ENCODE peak calls at places on chromosomes 2 and 18, in seven cellular contexts. One of them, this sample, is unnamed.
A peak's percentile ranks its signal among the peaks of the same experiment; 100 is the strongest.

GRCh38 chr18:55228707-55229106 is 269.4 kb upstream of the CCDC68 start:
- DNase-seq in K562: no peak
- DNase-seq in HepG2: no peak
- DNase-seq in SK-N-SH: no peak
- DNase-seq in GM12878: no peak
- DNase-seq in HCT116: no peak
- DNase-seq in H1: no peak
- DNase-seq in this sample: no peak

GRCh38 chr18:48408111-48408726 is 964 bp downstream of the ZBTB7C start:
- DNase-seq in H1: no peak
- DNase-seq in GM12878: no peak
- DNase-seq in HepG2: no peak
- DNase-seq in K562: no peak
- DNase-seq in HCT116: no peak
- DNase-seq in SK-N-SH: peak; percentile 37
- DNase-seq in this sample: peak; percentile 47

GRCh38 chr2:206232287-206233035 is 42.0 kb upstream of the ZDBF2 start:
- DNase-seq in HCT116: no peak
- DNase-seq in SK-N-SH: no peak
- DNase-seq in H1: no peak
- DNase-seq in HepG2: no peak
- DNase-seq in GM12878: no peak
- DNase-seq in K562: no peak
- DNase-seq in this sample: no peak

GRCh38 chr2:239168575-239168974 is 232.2 kb downstream of the HDAC4 start:
- DNase-seq in HepG2: no peak
- DNase-seq in HCT116: no peak
- DNase-seq in H1: no peak
- DNase-seq in K562: no peak
- DNase-seq in SK-N-SH: no peak
- DNase-seq in GM12878: no peak
- DNase-seq in this sample: no peak

GRCh38 chr2:186515376-186515775 is 29.3 kb downstream of the ZC3H15 start:
- DNase-seq in GM12878: no peak
- DNase-seq in K562: no peak
- DNase-seq in H1: no peak
- DNase-seq in HCT116: no peak
- DNase-seq in SK-N-SH: no peak
- DNase-seq in HepG2: no peak
- DNase-seq in this sample: no peak

GRCh38 chr2:223692227-223692947 is 90.2 kb upstream of the SCG2 start:
- DNase-seq in SK-N-SH: peak; percentile 55
- DNase-seq in HCT116: peak; percentile 59
- DNase-seq in GM12878: no peak
- DNase-seq in H1: peak; percentile 10
- DNase-seq in HepG2: peak; percentile 54
- DNase-seq in K562: peak; percentile 30
- DNase-seq in this sample: peak; percentile 21

GRCh38 chr2:234705108-234705507 is 208.2 kb upstream of the ARL4C start:
- DNase-seq in HepG2: no peak
- DNase-seq in GM12878: no peak
- DNase-seq in H1: no peak
- DNase-seq in K562: no peak
- DNase-seq in SK-N-SH: no peak
- DNase-seq in HCT116: peak; percentile 10
- DNase-seq in this sample: no peak

GRCh38 chr18:42437646-42438045 is 482.6 kb downstream of the PIK3C3 start:
- DNase-seq in H1: no peak
- DNase-seq in HCT116: no peak
- DNase-seq in GM12878: no peak
- DNase-seq in K562: no peak
- DNase-seq in SK-N-SH: no peak
- DNase-seq in HepG2: no peak
- DNase-seq in this sample: no peak

GRCh38 chr2:84711651-84712050 is 169.2 kb downstream of the TRABD2A start:
- DNase-seq in K562: no peak
- DNase-seq in HCT116: no peak
- DNase-seq in HepG2: peak; percentile 17
- DNase-seq in H1: no peak
- DNase-seq in GM12878: no peak
- DNase-seq in SK-N-SH: no peak
- DNase-seq in this sample: no peak

GRCh38 chr18:2104620-2105462 is 466.5 kb downstream of the METTL4 start:
- DNase-seq in GM12878: no peak
- DNase-seq in HCT116: peak; percentile 31
- DNase-seq in K562: peak; percentile 84
- DNase-seq in SK-N-SH: peak; percentile 62
- DNase-seq in HepG2: peak; percentile 30
- DNase-seq in H1: no peak
- DNase-seq in this sample: peak; percentile 55

GRCh38 chr2:28420717-28421116 is 28.1 kb downstream of the FOSL2 start:
- DNase-seq in GM12878: no peak
- DNase-seq in HepG2: no peak
- DNase-seq in H1: no peak
- DNase-seq in K562: no peak
- DNase-seq in HCT116: no peak
- DNase-seq in SK-N-SH: no peak
- DNase-seq in this sample: no peak

GRCh38 chr2:37324786-37325624 is at the start of gene PRKD3:
- DNase-seq in HepG2: peak; percentile 27
- DNase-seq in SK-N-SH: peak; percentile 99
- DNase-seq in K562: peak; percentile 88
- DNase-seq in H1: no peak
- DNase-seq in HCT116: peak; percentile 18
- DNase-seq in GM12878: no peak
- DNase-seq in this sample: peak; percentile 54
- TF ChIP-seq JUND in HepG2: no peak
- TF ChIP-seq JUND in SK-N-SH: no peak
- TF ChIP-seq JUND in K562: no peak
- TF ChIP-seq JUND in H1: no peak
- TF ChIP-seq JUND in HCT116: no peak
- TF ChIP-seq JUND in GM12878: no peak
- TF ChIP-seq JUND in this sample: no peak

GRCh38 chr2:14806567-14807077 is 174.1 kb downstream of the LRATD1 start:
- DNase-seq in GM12878: no peak
- DNase-seq in SK-N-SH: no peak
- DNase-seq in HepG2: no peak
- DNase-seq in HCT116: no peak
- DNase-seq in K562: no peak
- DNase-seq in H1: no peak
- DNase-seq in this sample: no peak
- TF ChIP-seq JUND in GM12878: no peak
- TF ChIP-seq JUND in SK-N-SH: no peak
- TF ChIP-seq JUND in HepG2: no peak
- TF ChIP-seq JUND in HCT116: no peak
- TF ChIP-seq JUND in K562: no peak
- TF ChIP-seq JUND in H1: no peak
- TF ChIP-seq JUND in this sample: no peak

DNA sequence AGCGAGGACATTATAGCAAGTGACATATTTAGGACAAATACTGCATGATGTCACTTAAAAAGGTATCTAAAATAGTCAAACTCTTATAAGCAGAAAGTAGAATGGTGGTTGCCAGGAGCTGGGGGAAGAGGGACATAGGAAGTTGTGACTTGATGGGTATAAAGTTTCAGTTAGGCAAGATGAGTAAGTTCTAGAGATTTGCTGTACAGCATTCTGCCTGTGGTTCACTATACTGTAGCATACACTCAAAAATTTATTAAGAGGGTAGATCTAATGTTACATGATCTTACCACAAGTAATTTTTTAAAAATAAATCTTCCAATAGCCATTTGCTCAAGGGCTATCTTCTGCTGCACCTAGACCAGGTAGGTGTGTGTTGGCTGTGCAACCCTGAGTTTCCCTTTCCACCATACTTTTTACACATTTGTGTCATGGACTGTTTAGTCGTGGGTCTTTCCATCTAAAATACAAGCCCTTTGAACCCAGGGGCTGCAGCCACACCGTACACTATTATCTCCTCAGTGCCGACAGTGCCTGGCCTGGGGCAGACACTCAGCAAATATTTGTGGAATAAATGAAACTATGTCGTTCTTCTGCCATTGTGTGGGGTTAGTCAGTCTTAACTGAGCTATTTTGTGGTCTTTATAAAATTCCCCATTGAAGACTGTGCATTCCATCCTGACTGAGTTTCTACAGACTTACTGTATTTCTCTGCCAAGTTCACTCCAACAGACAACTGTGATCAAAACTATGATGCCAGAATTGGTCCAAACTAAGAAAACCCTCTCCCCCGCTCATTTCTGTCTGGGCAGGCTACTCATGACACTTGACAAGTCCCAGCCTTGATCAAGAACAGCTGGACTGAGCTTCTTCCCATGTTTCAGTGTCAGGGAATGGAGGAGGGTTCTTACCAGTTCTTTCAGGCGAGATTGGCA is 77.8 kb upstream of the NPAS2 start:
- DNase-seq in HCT116: no peak
- DNase-seq in SK-N-SH: no peak
- DNase-seq in H1: no peak
- DNase-seq in K562: no peak
- DNase-seq in HepG2: peak; percentile 82
- DNase-seq in GM12878: no peak
- DNase-seq in this sample: no peak
- TF ChIP-seq JUND in HCT116: no peak
- TF ChIP-seq JUND in SK-N-SH: peak; percentile 81
- TF ChIP-seq JUND in H1: no peak
- TF ChIP-seq JUND in K562: no peak
- TF ChIP-seq JUND in HepG2: no peak
- TF ChIP-seq JUND in GM12878: no peak
- TF ChIP-seq JUND in this sample: no peak

DNA sequence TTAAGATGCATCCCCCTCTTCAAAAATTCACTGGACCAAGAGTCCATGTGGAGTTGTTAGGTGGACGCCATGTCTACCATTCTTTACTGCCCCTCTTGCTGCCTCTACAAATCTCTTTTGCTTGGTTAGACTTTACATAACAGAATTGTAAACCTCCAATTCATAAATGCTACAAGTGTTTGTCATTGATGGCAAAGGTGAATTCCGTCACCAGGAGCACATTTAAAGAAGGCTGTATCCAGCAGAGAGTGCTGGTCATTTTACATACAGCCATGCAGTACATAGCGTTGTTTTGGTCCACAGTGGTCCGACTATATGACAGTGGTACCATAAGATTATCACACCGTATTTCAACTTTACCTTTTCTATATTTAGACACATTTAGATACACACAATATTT is 274.5 kb downstream of the MYCN start:
- DNase-seq in HCT116: no peak
- DNase-seq in SK-N-SH: no peak
- DNase-seq in GM12878: no peak
- DNase-seq in H1: no peak
- DNase-seq in HepG2: no peak
- DNase-seq in K562: no peak
- DNase-seq in this sample: no peak
- TF ChIP-seq JUND in HCT116: no peak
- TF ChIP-seq JUND in SK-N-SH: no peak
- TF ChIP-seq JUND in GM12878: no peak
- TF ChIP-seq JUND in H1: no peak
- TF ChIP-seq JUND in HepG2: no peak
- TF ChIP-seq JUND in K562: no peak
- TF ChIP-seq JUND in this sample: no peak

DNA sequence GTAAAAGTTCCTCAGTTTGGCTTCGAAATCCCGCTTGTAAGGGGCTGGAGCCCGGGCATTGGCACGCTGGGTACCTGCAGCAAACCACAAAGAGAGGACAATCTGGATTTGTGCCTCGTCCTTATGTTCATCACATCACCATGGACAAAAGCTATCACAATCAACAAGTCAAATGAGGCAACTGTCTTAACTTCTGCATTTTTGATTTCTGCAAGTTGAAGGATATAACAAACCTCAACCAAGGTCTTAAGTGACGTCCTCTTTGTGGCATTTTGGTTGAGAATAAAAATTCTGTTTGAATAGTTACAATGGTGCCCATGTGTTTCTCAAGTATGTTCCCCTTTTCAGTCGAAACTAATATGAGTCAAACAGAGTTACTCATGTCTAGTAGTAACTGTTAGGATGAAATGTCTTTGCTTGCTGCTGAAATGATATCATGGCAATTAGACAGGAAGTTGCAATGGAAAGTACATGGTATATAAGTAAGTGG is 70.8 kb upstream of the STK17B start:
- DNase-seq in K562: no peak
- DNase-seq in HCT116: no peak
- DNase-seq in HepG2: no peak
- DNase-seq in SK-N-SH: no peak
- DNase-seq in GM12878: peak; percentile 94
- DNase-seq in H1: no peak
- DNase-seq in this sample: no peak
- TF ChIP-seq JUND in K562: no peak
- TF ChIP-seq JUND in HCT116: no peak
- TF ChIP-seq JUND in HepG2: no peak
- TF ChIP-seq JUND in SK-N-SH: no peak
- TF ChIP-seq JUND in GM12878: no peak
- TF ChIP-seq JUND in H1: no peak
- TF ChIP-seq JUND in this sample: no peak

DNA sequence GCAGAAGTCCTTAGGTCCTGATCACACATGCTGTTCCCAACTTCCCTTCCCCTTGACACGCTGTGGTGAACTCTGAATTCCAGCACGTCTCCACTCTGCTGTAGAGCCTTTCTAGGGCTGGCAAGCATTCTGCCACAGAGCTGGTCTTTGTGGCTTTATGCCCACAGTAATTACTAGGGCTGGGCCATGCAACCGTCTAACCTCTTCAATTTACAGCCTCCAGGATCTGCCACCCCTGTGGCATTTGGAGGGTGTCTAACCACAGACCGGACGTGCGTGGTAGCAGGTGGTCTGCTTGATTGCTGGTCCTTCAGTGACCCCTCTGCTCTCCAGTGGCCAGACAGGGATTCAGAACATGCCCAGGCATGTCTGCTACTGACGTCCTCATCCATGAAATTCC is 43.1 kb upstream of the TGFA start:
- DNase-seq in K562: no peak
- DNase-seq in HepG2: no peak
- DNase-seq in HCT116: peak; percentile 59
- DNase-seq in GM12878: no peak
- DNase-seq in SK-N-SH: no peak
- DNase-seq in H1: no peak
- DNase-seq in this sample: no peak
- TF ChIP-seq JUND in K562: no peak
- TF ChIP-seq JUND in HepG2: no peak
- TF ChIP-seq JUND in HCT116: no peak
- TF ChIP-seq JUND in GM12878: no peak
- TF ChIP-seq JUND in SK-N-SH: no peak
- TF ChIP-seq JUND in H1: no peak
- TF ChIP-seq JUND in this sample: no peak

DNA sequence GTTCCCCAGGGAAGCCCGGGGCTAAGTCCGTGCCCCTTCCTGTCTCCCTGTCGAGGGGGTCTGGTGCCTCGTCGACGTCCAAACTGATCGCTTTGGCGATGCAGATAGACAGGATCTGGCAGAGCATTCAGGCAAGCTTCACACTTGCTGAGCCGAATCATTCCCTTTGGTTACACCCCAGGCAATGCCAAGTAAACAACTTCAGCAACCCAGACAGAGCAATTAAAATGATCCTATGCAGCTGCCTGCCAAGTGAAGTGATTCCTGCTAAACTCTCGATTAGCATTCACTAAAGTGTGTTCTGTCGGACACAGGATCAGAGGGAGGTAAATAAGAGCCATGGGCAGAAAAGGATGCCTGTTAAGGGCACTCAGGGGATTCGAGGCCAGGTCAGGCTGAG is 108.2 kb upstream of the RAB12 start:
- DNase-seq in GM12878: no peak
- DNase-seq in K562: no peak
- DNase-seq in HepG2: no peak
- DNase-seq in SK-N-SH: no peak
- DNase-seq in HCT116: no peak
- DNase-seq in H1: no peak
- DNase-seq in this sample: peak; percentile 13
- TF ChIP-seq JUND in GM12878: no peak
- TF ChIP-seq JUND in K562: no peak
- TF ChIP-seq JUND in HepG2: no peak
- TF ChIP-seq JUND in SK-N-SH: no peak
- TF ChIP-seq JUND in HCT116: no peak
- TF ChIP-seq JUND in H1: no peak
- TF ChIP-seq JUND in this sample: no peak